ENCODE peak calls at places on chromosomes 4 and X, in four cellular contexts. C, Z, S and N are unnamed samples.

GRCh38 chr4:55617587-55618197 is 18.4 kb downstream of the NMU start:
- DNase-seq in Z (no peak), S (no peak), C (no peak), N (no peak)

GRCh38 chr4:15031993-15032660 is 29.8 kb downstream of the CPEB2 start:
- DNase-seq in S (no peak), C (no peak), Z (no peak), N (no peak)

GRCh38 chrX:44244008-44244407 is 99.5 kb downstream of the EFHC2 start:
- DNase-seq in S (no peak), C (no peak), Z (peak; percentile 6), N (peak; percentile 33)

GRCh38 chr4:148514041-148514440 is 71.8 kb upstream of the NR3C2 start:
- DNase-seq in S (no peak), Z (no peak), C (no peak), N (no peak)

GRCh38 chrX:56762707-56763555 is 33.9 kb downstream of the NBDY start:
- DNase-seq in C (no peak), S (no peak), Z (no peak), N (no peak)

GRCh38 chr4:121324331-121324730 is 56.5 kb downstream of the QRFPR start:
- DNase-seq in C (no peak), S (no peak), Z (no peak), N (no peak)

GRCh38 chr4:153603258-153603657 is 80.8 kb upstream of the TLR2 start:
- DNase-seq in C (no peak), S (no peak), Z (no peak), N (no peak)

GRCh38 chr4:155025762-155026457 is 182.5 kb upstream of the NPY2R start:
- DNase-seq in S (peak; percentile 81), C (peak; percentile 48), Z (no peak), N (peak; percentile 7)

GRCh38 chrX:70769659-70770232 is 138.8 kb downstream of the TEX11 start:
- DNase-seq in S (no peak), C (no peak), Z (peak; percentile 8), N (no peak)

GRCh38 chr4:7798215-7798995 is 141.3 kb downstream of the AFAP1 start:
- DNase-seq in C (no peak), S (no peak), Z (no peak), N (no peak)

GRCh38 chr4:118761387-118762016 is 74.4 kb downstream of the SEC24D start:
- DNase-seq in S (no peak), C (no peak), Z (no peak), N (no peak)

GRCh38 chr4:39134674-39135073 is 47.7 kb upstream of the WDR19 start:
- DNase-seq in Z (peak; percentile 10), S (no peak), C (no peak), N (no peak)
- TF ChIP-seq FOXJ3 in Z (no peak), S (no peak), C (no peak), N (no peak)

GRCh38 chr4:165461176-165461835 is 82.5 kb downstream of the CPE start:
- DNase-seq in Z (no peak), S (no peak), C (peak; percentile 54), N (no peak)
- TF ChIP-seq FOXJ3 in Z (no peak), S (no peak), C (no peak), N (no peak)

GRCh38 chr4:4762909-4763814 is 96.3 kb upstream of the MSX1 start:
- DNase-seq in Z (peak; percentile 84), S (peak; percentile 38), C (no peak), N (no peak)

GRCh38 chr4:4762300-4762699 is 97.2 kb upstream of the MSX1 start:
- DNase-seq in Z (no peak), S (no peak), C (no peak), N (no peak)

GRCh38 chr4:4759883-4760282 is 99.6 kb upstream of the MSX1 start:
- DNase-seq in C (no peak), S (no peak), Z (no peak), N (no peak)

GRCh38 chr4:4759233-4759632 is 100.2 kb upstream of the MSX1 start:
- DNase-seq in S (no peak), Z (no peak), C (no peak), N (no peak)

DNA sequence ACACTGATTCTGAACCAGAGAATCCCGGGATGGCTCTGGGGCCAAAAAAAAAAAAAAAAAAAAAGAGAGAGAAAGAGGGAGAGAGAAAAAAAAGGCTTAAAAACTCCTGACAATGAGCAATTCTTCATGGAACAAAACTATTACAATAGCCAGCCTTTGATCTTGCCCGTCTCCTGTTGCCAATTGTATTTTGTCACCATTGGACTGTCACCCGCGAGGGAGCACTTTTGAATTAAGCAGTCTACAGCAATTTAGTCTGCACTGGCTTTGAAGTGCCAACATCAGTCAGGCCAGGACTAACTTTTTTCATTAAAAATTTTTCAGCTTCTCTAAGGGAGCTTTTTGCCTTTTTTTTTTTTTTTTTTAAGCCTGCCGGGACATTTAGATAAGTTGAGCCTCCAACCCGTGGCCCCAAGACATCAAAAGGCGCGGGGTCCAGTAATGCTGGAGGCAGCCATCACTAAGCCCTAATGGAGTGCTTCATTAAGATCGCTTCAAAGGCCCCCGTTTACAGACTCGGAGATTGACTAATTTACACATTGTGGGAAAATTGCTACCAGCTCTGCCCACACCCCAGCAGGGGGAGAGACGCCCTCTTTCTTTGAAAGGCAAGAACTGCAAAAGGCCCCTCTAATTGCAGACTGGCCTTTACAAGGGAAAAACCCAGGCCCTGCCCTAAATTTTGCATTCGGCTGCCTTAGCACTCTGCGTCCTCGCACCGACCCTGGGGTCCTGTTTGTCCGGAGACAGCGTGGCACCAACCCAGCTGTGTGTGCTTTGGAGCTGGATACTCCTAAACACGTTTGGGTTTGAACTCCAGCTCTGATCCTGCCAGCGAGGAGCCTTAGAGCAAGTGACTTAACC is 98.1 kb upstream of the MSX1 start:
- DNase-seq in S (peak; percentile 69), Z (peak; percentile 43), C (peak; percentile 20), N (peak; percentile 43)
- TF ChIP-seq FOXJ3 in S (no peak), Z (no peak), C (no peak), N (no peak)

DNA sequence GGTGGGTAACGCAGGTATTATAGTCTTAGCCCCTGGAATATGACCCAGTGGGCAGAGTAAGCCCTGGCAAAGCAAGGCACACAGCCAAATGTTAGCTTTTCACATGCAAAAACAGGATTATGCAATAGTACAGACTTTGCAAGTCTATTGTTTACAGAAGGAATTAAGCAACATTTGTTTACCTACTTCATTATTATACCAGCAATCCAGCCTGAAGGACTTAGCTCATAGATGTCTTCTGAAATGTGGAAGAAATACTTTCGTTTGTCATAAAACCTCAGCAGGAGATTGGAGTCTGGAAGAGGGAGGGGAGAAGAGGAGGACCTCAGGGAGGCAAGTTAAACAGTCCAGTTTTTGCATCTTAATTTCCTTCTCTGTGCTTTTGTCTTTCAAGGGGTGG is 226.7 kb upstream of the CENPE start:
- DNase-seq in Z (no peak), S (no peak), C (peak; percentile 71), N (no peak)
- TF ChIP-seq FOXJ3 in Z (no peak), S (no peak), C (peak; percentile 69), N (no peak)

DNA sequence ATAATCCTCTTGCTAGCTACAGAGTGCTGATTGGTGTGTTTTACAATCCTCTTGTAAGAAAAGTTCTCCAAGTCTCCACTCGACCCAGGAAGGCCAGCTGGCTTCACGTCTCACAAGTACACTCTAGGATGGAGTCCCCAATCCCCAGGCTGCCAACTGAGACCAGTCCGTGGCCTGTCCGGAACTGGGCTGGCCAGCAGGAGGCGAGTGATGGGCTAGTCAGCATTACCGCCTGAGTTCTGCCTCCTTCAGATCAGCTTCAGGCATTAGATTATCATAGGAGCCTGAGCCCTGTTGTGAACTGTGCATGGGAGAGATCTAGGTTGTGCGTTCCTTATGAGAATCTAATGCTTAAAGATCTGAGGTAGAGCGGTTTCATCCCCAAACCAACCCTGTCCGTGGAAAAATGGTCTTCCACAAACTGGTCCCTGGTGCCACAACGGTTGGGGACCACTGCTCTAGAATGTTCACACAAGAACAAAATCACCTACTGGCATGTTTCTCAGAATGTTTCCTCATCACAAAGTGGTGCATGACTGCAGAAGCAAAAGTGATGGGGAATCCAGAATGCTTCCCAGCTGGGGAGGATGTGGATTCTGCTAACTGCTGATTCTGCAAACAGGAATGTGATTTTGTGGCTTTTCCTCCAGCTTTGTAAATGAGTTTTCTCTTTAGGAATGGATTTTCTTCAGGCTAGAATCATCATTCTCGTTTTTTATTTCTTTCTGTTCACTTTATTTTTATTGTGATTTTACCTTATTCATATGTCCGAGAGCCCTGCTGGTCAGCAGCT is 40.9 kb downstream of the SEPTIN11 start:
- DNase-seq in C (no peak), Z (no peak), S (no peak), N (no peak)
- TF ChIP-seq FOXJ3 in C (no peak), Z (no peak), S (no peak), N (no peak)

DNA sequence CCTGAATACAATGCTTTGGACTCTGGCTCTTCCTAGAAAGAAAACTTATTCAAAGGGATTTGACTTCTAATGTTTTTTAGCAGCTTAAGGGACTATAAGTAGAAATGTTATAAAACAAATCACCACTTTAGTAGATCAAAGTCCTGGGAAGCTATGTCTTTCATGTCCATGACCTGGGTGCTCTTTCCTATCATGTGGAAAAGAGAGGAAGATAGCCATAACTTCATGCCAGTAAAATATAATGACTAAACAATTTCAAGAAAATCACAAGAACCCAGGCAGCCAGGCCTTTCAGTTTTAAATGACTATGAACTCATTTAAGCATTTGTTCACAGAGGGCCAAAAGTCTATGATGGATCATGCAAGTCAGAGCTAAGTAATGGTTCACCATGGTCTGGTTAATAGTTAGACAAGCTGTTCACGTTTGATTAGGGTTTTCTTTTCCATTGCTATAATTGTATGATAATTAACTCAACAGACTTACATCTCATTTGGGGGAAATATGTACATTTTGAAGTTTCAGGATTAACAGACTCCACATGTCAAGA is 155.9 kb downstream of the PPARGC1A start:
- DNase-seq in S (no peak), Z (no peak), C (no peak), N (no peak)
- TF ChIP-seq FOXJ3 in S (no peak), Z (no peak), C (no peak), N (no peak)

DNA sequence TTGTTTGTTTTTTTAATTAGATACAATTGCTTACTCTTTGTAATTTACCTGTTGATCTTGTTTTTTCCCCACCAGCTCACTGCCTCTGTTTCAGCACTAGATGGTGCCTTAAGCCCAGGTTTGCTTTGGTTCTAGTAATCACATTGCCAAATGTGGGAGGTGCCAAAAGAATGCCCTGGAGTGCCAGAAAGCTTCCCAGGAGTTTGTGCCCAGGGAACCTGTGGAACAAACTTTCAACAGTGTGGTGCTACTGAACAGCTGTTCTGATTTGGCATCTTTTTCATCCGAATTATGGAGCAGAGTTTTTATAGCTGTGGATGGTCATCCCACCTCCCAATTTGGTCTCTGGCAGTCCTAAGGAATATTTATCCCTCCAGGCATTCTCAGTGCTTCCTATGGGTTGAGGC is 1000.7 kb downstream of the STIM2 start:
- DNase-seq in C (peak; percentile 25), S (peak; percentile 50), Z (peak; percentile 0), N (no peak)
- TF ChIP-seq FOXJ3 in C (no peak), S (no peak), Z (no peak), N (no peak)